ENCODE peak calls at places on chromosome X, in five cellular contexts. J, E, A, S and M are unnamed samples.

GRCh38 chrX:52220936-52221335 is 36.2 kb downstream of the MAGED4 start:
- DNase-seq in S (no peak), A (no peak), J (no peak), E (no peak), M (no peak)

GRCh38 chrX:39427492-39428289 is 626.4 kb downstream of the MID1IP1 start:
- DNase-seq in E (peak), S (peak), J (no peak), A (no peak), M (peak)

GRCh38 chrX:10187421-10187820 is 30.6 kb downstream of the CLCN4 start:
- DNase-seq in J (no peak), E (no peak), S (no peak), A (no peak), M (no peak)

GRCh38 chrX:22970861-22971260 is 28.9 kb upstream of the DDX53 start:
- DNase-seq in S (no peak), A (no peak), J (no peak), E (no peak), M (no peak)

GRCh38 chrX:132219343-132219768 is at the start of gene RAP2C:
- DNase-seq in A (peak), E (peak), J (peak), S (peak), M (peak)

GRCh38 chrX:54540289-54540688 is 10.3 kb downstream of the GNL3L start:
- DNase-seq in J (no peak), E (peak), S (peak), A (no peak), M (peak)

GRCh38 chrX:87697409-87697808 is 179.8 kb downstream of the KLHL4 start:
- DNase-seq in E (no peak), S (no peak), J (no peak), A (no peak), M (no peak)

GRCh38 chrX:110396777-110397176 is 38.1 kb downstream of the RTL9 start:
- DNase-seq in E (no peak), S (no peak), A (no peak), J (no peak), M (no peak)

GRCh38 chrX:316351-317325 is 2.0 kb downstream of the GTPBP6 start:
- DNase-seq in E (no peak), J (peak), A (no peak), S (no peak), M (no peak)

GRCh38 chrX:75784689-75785491 is at the start of gene MAGEE2:
- DNase-seq in E (no peak), A (no peak), S (no peak), J (no peak), M (no peak)

GRCh38 chrX:20118065-20118824 is 1.5 kb upstream of the MAP7D2 start:
- DNase-seq in E (no peak), S (no peak), A (no peak), J (no peak), M (no peak)

GRCh38 chrX:20116087-20116574 is 576 bp downstream of the MAP7D2 start:
- DNase-seq in A (peak), J (no peak), E (no peak), S (no peak), M (no peak)

GRCh38 chrX:20112022-20112421 is 4.7 kb downstream of the MAP7D2 start:
- DNase-seq in E (no peak), S (no peak), A (no peak), J (no peak), M (no peak)

GRCh38 chrX:20116575-20117240 is at the start of gene MAP7D2:
- DNase-seq in A (peak), J (no peak), E (no peak), S (no peak), M (no peak)
- H3K4me3 ChIP-seq in A (peak), J (peak), E (peak), S (peak), M (peak)

GRCh38 chrX:7191681-7192110 is 43.7 kb upstream of the PUDP start:
- DNase-seq in S (peak), E (no peak), A (peak), J (no peak), M (no peak)
- TF ChIP-seq CTCF in S (peak), E (peak), A (peak), J (no peak), M (no peak)

DNA sequence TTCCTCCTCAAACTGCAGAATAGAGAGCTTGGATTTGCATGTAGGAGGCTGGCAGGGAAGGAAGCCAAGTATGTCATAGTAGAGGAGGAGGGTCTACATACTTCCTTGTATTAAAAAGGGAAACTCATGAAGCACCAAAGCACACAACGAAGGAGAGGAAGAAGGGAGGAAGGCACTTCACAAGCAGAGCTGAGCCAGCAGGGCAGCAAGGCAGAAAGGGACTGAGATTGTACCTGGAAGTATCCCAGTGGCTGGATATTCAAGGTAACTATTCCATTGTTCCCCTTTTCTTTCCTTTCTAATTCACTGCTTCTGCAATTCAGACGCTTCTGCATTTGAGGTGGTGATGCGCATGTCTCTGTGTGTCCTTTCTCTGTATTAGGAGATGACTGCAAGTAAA is 54.8 kb downstream of the UBQLN2 start:
- DNase-seq in J (no peak), A (no peak), S (no peak), E (no peak), M (peak)
- H3K4me3 ChIP-seq in J (no peak), A (no peak), S (no peak), E (no peak), M (no peak)

GRCh38 chrX:126770179-126770578 is 49.4 kb upstream of the PRR32 start:
- DNase-seq in E (no peak), S (no peak), A (peak), J (no peak), M (no peak)
- TF ChIP-seq CTCF in E (peak), S (no peak), A (peak), J (peak), M (no peak)